ENCODE peak calls at places on chromosomes 12 and 14, in five cellular contexts. H, C, P, B and D are unnamed samples. For H3K4me1, the result is how much of the 10 kb centered on the place peaks cover.

GRCh38 chr12:1639538-1639937 is 10.5 kb downstream of the WNT5B start:
- DNase-seq in B (no peak), P (no peak), C (no peak), H (no peak), D (no peak)

GRCh38 chr14:77921820-77922219 is 121.9 kb downstream of the ADCK1 start:
- DNase-seq in P (no peak), H (no peak), C (no peak), B (no peak), D (no peak)

GRCh38 chr12:115934046-115934445 is 343.4 kb downstream of the MED13L start:
- DNase-seq in B (no peak), P (peak), H (no peak), C (no peak), D (no peak)

GRCh38 chr12:79307340-79307739 is 383.4 kb downstream of the PAWR start:
- DNase-seq in C (no peak), P (no peak), H (no peak), B (no peak), D (no peak)

GRCh38 chr12:68106160-68106559 is 53.4 kb downstream of the IFNG start:
- DNase-seq in C (no peak), B (no peak), P (no peak), H (no peak), D (no peak)

GRCh38 chr14:81221579-81222102 is 882 bp upstream of the GTF2A1 start:
- DNase-seq in P (peak), C (no peak), B (no peak), H (no peak), D (no peak)

GRCh38 chr12:24931666-24932405 is 17.1 kb downstream of the BCAT1 start:
- DNase-seq in C (no peak), H (no peak), B (peak), P (peak), D (no peak)

GRCh38 chr12:121403721-121404120 is 3.8 kb downstream of the RNF34 start:
- DNase-seq in H (no peak), P (no peak), B (no peak), C (no peak), D (no peak)

GRCh38 chr12:130818381-130819247 is 20.4 kb downstream of the STX2 start:
- DNase-seq in B (peak), C (peak), H (no peak), P (peak), D (no peak)

GRCh38 chr14:35959835-35960234 is 133.7 kb downstream of the BRMS1L start:
- DNase-seq in P (no peak), C (no peak), B (no peak), H (no peak), D (no peak)
- H3K4me1 ChIP-seq in P (under half), C (under half), B (under half), H (under half), D (under half)

DNA sequence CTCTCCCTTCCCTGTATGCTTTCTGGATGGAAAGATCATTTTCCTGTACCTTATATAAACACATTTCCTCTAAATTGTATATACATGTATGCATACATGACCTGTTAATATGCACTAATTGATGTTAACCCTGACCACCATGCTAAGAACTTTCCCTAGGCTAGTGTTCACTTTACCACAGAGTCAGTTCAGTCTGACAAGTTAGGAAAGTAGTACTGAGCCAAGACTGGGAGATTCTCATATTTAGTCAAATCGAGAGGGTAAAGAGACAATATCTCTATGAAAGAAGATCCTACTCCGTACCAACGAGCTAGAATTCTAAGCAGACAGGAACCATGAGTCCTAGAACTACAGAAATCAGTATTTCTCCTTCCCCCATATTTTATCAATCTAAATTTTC is 36.8 kb downstream of the ATF7 start:
- DNase-seq in B (no peak), P (no peak), C (no peak), H (no peak), D (no peak)
- H3K27ac ChIP-seq in B (no peak), P (no peak), C (no peak), H (no peak), D (no peak)

GRCh38 chr14:57266060-57266459 is 2.6 kb downstream of the EXOC5 start:
- DNase-seq in C (no peak), P (no peak), H (no peak), B (no peak), D (no peak)
- H3K4me1 ChIP-seq in C (under half), P (under half), H (under half), B (under half), D (under half)

GRCh38 chr12:54430471-54431075 is 11.5 kb upstream of the ITGA5 start:
- DNase-seq in C (no peak), B (no peak), H (no peak), P (no peak), D (no peak)
- H3K27ac ChIP-seq in C (no peak), B (no peak), H (peak), P (no peak), D (no peak)